ENCODE peak calls at places on chromosomes 16 and 17, in nine cellular contexts. B is A549, Z is fibroblast of lung, V is sigmoid colon, Q is fibroblast of the aortic adventitia, P is stomach, M is AG10803, K is neural progenitor cell, C is B cell. Y is an unnamed sample.

GRCh38 chr16:22077700-22078313 is 14.5 kb upstream of the VWA3A start:
- DNase-seq in B (peak; percentile 61), Z (peak; percentile 74), V (no peak), Q (peak; percentile 74), P (peak; percentile 74), M (peak; percentile 60), K (peak; percentile 77), C (peak; percentile 64), Y (no peak)

GRCh38 chr16:76035689-76036088 is 241.5 kb upstream of the CNTNAP4 start:
- DNase-seq in B (no peak), Z (no peak), V (no peak), Q (no peak), P (no peak), M (no peak), K (peak; percentile 37), C (no peak), Y (no peak)

GRCh38 chr16:54585966-54586365 is 299.4 kb upstream of the IRX3 start:
- DNase-seq in B (no peak), Z (no peak), V (no peak), Q (no peak), P (no peak), M (no peak), K (peak; percentile 32), C (no peak), Y (no peak)

GRCh38 chr17:79441607-79442006 is 169.2 kb downstream of the RBFOX3 start:
- DNase-seq in B (no peak), Z (no peak), V (no peak), Q (no peak), P (no peak), M (no peak), K (no peak), C (no peak), Y (no peak)

GRCh38 chr16:55512941-55513340 is 4.1 kb downstream of the LPCAT2 start:
- DNase-seq in B (no peak), Z (no peak), V (no peak), Q (no peak), P (no peak), M (no peak), K (no peak), C (no peak), Y (no peak)

GRCh38 chr17:47850692-47851573 is at the start of gene SP6:
- DNase-seq in B (peak; percentile 91), Z (peak; percentile 14), V (no peak), Q (peak; percentile 36), P (peak; percentile 91), M (peak; percentile 53), K (peak; percentile 91), C (peak; percentile 74), Y (peak; percentile 92)

GRCh38 chr17:32443827-32444300 is 446 bp upstream of the PSMD11 start:
- DNase-seq in B (no peak), Z (no peak), V (no peak), Q (no peak), P (no peak), M (no peak), K (no peak), C (no peak), Y (no peak)

GRCh38 chr16:72999541-73000019 is 48.3 kb downstream of the ZFHX3 start:
- DNase-seq in B (no peak), Z (no peak), V (no peak), Q (no peak), P (no peak), M (no peak), K (no peak), C (no peak), Y (peak; percentile 45)

GRCh38 chr17:78613423-78613822 is 36.2 kb upstream of the DNAH17 start:
- DNase-seq in B (no peak), Z (no peak), V (no peak), Q (no peak), P (no peak), M (no peak), K (no peak), C (no peak), Y (no peak)

GRCh38 chr17:15468142-15468541 is 721 bp upstream of the CDRT4 start:
- DNase-seq in B (no peak), Z (no peak), V (no peak), Q (no peak), P (no peak), M (no peak), K (no peak), C (no peak), Y (no peak)

GRCh38 chr16:88542231-88542630 is 28.0 kb upstream of the ZC3H18 start:
- DNase-seq in B (no peak), Z (no peak), V (no peak), Q (no peak), P (no peak), M (no peak), K (no peak), C (peak; percentile 16), Y (no peak)

GRCh38 chr17:42754782-42755181 is 6.2 kb upstream of the RAMP2 start:
- DNase-seq in B (no peak), Z (peak; percentile 39), V (peak; percentile 90), Q (peak; percentile 83), P (no peak), M (no peak), K (no peak), C (no peak), Y (no peak)

GRCh38 chr17:43908111-43908721 is 880 bp upstream of the MPP2 start:
- DNase-seq in B (peak; percentile 77), Z (peak; percentile 83), V (peak; percentile 93), Q (peak; percentile 83), P (peak; percentile 65), M (peak; percentile 74), K (peak; percentile 85), C (peak; percentile 47), Y (no peak)

GRCh38 chr17:19397556-19398041 is 10.6 kb upstream of the MFAP4 start:
- DNase-seq in B (no peak), Z (no peak), V (no peak), Q (no peak), P (no peak), M (no peak), K (peak; percentile 28), C (no peak), Y (no peak)

GRCh38 chr17:41324180-41325075 is 8.9 kb upstream of the KRTAP17-1 start:
- DNase-seq in B (peak; percentile 26), Z (no peak), V (no peak), Q (no peak), P (no peak), M (no peak), K (peak; percentile 60), C (no peak), Y (no peak)

GRCh38 chr17:51641999-51642398 is 381.7 kb downstream of the UTP18 start:
- DNase-seq in B (no peak), Z (no peak), V (no peak), Q (no peak), P (no peak), M (no peak), K (no peak), C (no peak), Y (no peak)

GRCh38 chr17:1769826-1770477 is 8.1 kb downstream of the SERPINF1 start:
- DNase-seq in B (peak; percentile 61), Z (no peak), V (no peak), Q (no peak), P (no peak), M (no peak), K (no peak), C (peak; percentile 51), Y (no peak)

GRCh38 chr17:57862990-57863667 is 13.3 kb upstream of the MRPS23 start:
- DNase-seq in B (no peak), Z (no peak), V (peak; percentile 67), Q (no peak), P (no peak), M (no peak), K (no peak), C (no peak), Y (peak; percentile 42)

GRCh38 chr16:2524339-2524938 is 4.3 kb downstream of the AMDHD2 start:
- DNase-seq in B (no peak), Z (no peak), V (no peak), Q (no peak), P (no peak), M (no peak), K (no peak), C (peak; percentile 15), Y (no peak)
- TF ChIP-seq CTCF in B (no peak), Z (no peak), V (no peak), Q (no peak), P (no peak), M (no peak), K (no peak), C (no peak), Y (no peak)

DNA sequence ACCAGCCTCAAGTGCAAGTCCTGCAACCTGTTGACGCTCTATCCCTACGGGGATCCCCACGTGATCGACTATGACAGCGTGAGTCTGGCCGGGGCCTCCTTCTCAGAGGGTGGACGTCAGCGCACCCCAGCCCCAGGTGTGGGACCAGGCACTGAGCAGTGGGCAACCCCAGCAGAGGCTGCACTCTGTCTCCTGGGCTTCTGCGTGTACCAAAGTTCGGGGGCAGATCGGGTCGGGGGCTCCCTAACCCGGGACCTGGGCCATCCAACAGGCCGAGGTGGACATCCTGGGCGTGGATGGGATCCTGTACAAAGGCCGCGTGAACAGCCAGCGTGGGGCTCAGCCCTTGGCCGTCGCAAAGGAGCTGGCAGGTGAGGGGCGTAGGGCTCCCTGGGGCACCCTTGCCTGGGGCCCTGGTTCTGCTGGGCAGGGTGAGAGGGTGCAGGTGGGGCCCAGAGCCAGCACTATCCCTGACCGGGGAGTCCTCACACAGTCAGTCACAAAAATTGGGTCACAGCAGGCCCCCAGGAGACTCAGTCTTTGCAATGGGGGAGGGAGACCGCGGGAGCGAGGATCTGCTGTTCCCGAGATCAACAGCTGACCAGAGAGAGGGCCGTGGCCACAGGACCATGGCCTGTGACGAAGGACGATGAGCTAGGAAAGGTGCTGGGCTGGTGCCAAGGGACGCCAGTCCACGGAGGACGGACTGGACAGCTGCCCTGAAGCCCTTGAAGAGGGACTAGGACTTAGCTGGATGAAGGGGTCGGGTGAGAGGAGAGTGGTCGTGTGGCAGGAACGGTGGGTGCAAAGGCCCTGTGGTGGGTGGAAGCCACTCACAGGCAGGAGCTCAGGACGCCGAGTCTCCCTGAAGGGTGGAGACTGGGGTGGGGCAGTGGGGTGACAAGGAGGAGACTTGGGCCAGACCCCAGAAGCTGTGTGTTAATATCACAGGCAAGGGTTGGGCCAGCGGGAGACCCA is 20.0 kb downstream of the UBALD1 start:
- DNase-seq in B (no peak), Z (no peak), V (no peak), Q (no peak), P (no peak), M (no peak), K (no peak), C (no peak), Y (no peak)
- TF ChIP-seq CTCF in B (no peak), Z (no peak), V (no peak), Q (no peak), P (no peak), M (no peak), K (no peak), C (no peak), Y (no peak)

GRCh38 chr16:87235810-87236515 is 81.2 kb downstream of the C16orf95 start:
- DNase-seq in B (no peak), Z (no peak), V (no peak), Q (no peak), P (no peak), M (no peak), K (peak; percentile 26), C (no peak), Y (no peak)
- TF ChIP-seq CTCF in B (no peak), Z (no peak), V (no peak), Q (no peak), P (no peak), M (no peak), K (peak; percentile 21), C (no peak), Y (no peak)

DNA sequence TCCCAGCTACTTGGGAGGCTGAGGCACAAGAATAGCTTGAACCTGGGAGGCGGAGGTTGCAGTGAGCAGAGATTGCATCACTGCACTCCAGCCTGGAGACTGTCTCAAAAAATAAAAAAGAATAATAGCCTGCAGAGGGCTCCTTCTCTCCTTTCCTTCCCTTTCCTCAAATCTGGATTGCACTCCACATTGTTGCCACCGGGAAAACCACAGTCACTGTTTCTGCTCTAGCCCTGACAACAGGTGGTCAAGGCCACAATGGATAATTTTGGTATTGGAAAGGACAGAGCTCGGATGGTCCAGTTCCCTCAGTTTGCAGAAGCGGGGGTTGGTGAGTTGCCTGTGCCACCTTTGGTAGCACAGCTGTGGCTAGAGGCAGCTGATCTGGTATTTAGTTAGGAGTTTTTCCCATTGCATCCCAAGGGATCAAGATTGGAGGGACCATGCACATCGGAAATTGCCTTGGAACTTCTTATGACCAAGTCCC is 44.7 kb upstream of the PRSS54 start:
- DNase-seq in B (peak; percentile 30), Z (no peak), V (no peak), Q (peak; percentile 48), P (no peak), M (peak; percentile 10), K (peak; percentile 51), C (no peak), Y (no peak)
- TF ChIP-seq CTCF in B (peak; percentile 33), Z (peak; percentile 12), V (no peak), Q (peak; percentile 53), P (no peak), M (peak; percentile 45), K (peak; percentile 48), C (no peak), Y (no peak)